ENCODE peak calls at places on chromosomes 6 and 20, in four cellular contexts. M is neural progenitor cell, Z is DND-41, L is MM.1S. X is an unnamed sample.

GRCh38 chr20:61963149-61963548 is 102.5 kb downstream of the TAF4 start:
- DNase-seq in M (no peak), Z (no peak), L (no peak), X (no peak)

GRCh38 chr6:87741001-87741650 is 39.1 kb upstream of the AKIRIN2 start:
- DNase-seq in M (no peak), Z (no peak), L (no peak), X (no peak)

GRCh38 chr6:170222498-170223471 is 68.1 kb downstream of the DLL1 start:
- DNase-seq in M (peak), Z (no peak), L (no peak), X (no peak)

GRCh38 chr20:21027569-21027968 is 78.6 kb downstream of the LINC00237 start:
- DNase-seq in M (peak), Z (peak), L (no peak), X (peak)

GRCh38 chr6:150025201-150025917 is at the start of gene RAET1L:
- DNase-seq in M (no peak), Z (no peak), L (no peak), X (no peak)

GRCh38 chr20:63056236-63057132 is 49.7 kb upstream of the BHLHE23 start:
- DNase-seq in M (peak), Z (peak), L (no peak), X (peak)

GRCh38 chr6:132734694-132735236 is 20.9 kb upstream of the VNN1 start:
- DNase-seq in M (no peak), Z (no peak), L (no peak), X (no peak)

GRCh38 chr6:95519228-95520037 is 57.9 kb upstream of the MANEA start:
- DNase-seq in M (no peak), Z (no peak), L (no peak), X (no peak)

GRCh38 chr20:7971536-7972285 is 31.5 kb upstream of the HAO1 start:
- DNase-seq in M (no peak), Z (no peak), L (no peak), X (no peak)

GRCh38 chr6:107539849-107540464 is 50.0 kb downstream of the SOBP start:
- DNase-seq in M (no peak), Z (no peak), L (no peak), X (no peak)

GRCh38 chr20:35626386-35627001 is 10.9 kb downstream of the SPAG4 start:
- DNase-seq in M (no peak), Z (no peak), L (no peak), X (no peak)

GRCh38 chr6:41466437-41466990 is 79.7 kb upstream of the FOXP4 start:
- DNase-seq in M (no peak), Z (no peak), L (no peak), X (no peak)

GRCh38 chr6:161044335-161044734 is 52.8 kb downstream of the MAP3K4 start:
- DNase-seq in M (no peak), Z (no peak), L (no peak), X (no peak)

GRCh38 chr6:161050134-161050765 is 58.7 kb downstream of the MAP3K4 start:
- DNase-seq in M (no peak), Z (no peak), L (no peak), X (no peak)

GRCh38 chr6:161048636-161049035 is 57.1 kb downstream of the MAP3K4 start:
- DNase-seq in M (no peak), Z (no peak), L (no peak), X (no peak)
- H3K27ac ChIP-seq in M (no peak), Z (no peak), L (no peak), X (no peak)

GRCh38 chr6:125866433-125866832 is 75.7 kb downstream of the NCOA7 start:
- DNase-seq in M (no peak), Z (no peak), L (no peak), X (no peak)
- H3K9ac ChIP-seq in M (no peak), Z (no peak), L (no peak), X (no peak)

GRCh38 chr20:60240986-60241385 is 282.8 kb downstream of the CDH26 start:
- DNase-seq in M (no peak), Z (no peak), L (no peak), X (no peak)
- H3K27ac ChIP-seq in M (no peak), Z (peak), L (no peak), X (no peak)

GRCh38 chr6:167113935-167114910 is 8.7 kb upstream of the CCR6 start:
- DNase-seq in M (no peak), Z (no peak), L (no peak), X (peak)
- H3K9ac ChIP-seq in M (no peak), Z (no peak), L (no peak), X (no peak)

GRCh38 chr6:136647363-136647763 is 97.1 kb upstream of the MAP7 start:
- DNase-seq in M (no peak), Z (no peak), L (no peak), X (no peak)
- H3K27ac ChIP-seq in M (no peak), Z (no peak), L (no peak), X (no peak)

DNA sequence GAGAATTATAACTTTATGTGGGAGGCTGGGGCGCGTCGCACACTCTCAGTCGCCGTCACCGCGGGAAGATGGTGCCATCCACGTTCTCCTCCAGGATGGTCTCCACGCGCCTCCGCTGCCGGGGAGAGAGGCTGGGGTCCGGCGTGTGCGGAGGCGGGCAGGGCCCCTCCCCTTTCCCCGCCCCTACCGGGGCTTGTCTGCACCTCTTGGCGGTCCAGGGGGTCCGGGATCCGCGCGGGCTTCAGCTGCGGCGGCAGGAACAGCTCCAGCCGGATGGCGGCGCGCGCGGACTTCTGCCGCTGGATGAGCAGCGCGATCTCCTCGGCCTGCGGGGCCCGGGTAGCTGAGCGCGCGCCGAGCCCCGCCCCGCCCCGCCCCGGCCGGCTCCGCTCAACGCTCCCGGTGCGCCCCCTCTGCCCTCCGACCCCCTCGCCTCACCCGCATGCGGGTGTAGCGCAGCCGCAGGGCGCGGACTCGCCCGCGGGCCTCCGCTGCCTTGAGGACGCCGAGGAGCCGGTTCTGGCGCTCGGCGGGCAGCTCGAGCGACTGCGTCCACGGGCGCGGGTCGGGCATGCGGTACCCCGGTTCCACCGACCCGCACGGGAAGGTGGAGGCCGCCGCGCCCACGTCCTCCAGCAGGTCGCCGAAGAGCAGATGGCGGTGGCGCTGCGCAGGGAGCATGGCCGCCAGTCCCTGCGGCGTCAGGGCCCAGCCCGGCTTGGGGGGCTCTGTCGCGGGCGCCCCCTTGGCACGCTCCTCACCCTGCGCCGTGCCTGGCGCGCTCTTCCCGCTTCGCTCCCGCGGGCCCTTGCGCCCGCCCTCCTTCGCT is 604 bp downstream of the LKAAEAR1 start:
- DNase-seq in M (peak), Z (peak), L (peak), X (peak)
- H3K9ac ChIP-seq in M (no peak), Z (peak), L (no peak), X (peak)

DNA sequence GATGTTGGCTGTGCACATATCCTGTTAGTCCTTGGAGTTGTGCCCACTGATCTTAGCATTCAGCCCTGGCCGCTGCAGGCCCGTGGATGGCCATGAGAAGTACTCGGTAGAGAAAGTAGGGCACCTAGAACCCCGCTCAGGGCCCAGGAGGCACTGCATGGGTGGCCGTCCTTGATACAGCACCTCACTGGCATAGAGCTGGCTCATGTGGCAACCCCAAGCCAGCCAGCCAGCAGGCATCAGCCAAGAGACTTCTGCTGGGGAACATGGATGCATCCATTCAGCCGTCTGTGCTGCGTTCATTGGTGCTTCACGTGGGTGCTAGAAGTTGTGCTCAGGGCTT is 10.5 kb downstream of the PYGB start:
- DNase-seq in M (no peak), Z (no peak), L (no peak), X (no peak)
- H3K27ac ChIP-seq in M (no peak), Z (no peak), L (no peak), X (no peak)

GRCh38 chr6:112036088-112036637 is 17.7 kb upstream of the CCN6 start:
- DNase-seq in M (no peak), Z (no peak), L (no peak), X (no peak)

GRCh38 chr6:112039431-112039770 is 14.5 kb upstream of the CCN6 start:
- DNase-seq in M (no peak), Z (no peak), L (no peak), X (no peak)

GRCh38 chr6:112037783-112038216 is 16.1 kb upstream of the CCN6 start:
- DNase-seq in M (no peak), Z (no peak), L (no peak), X (no peak)

GRCh38 chr6:112038756-112039430 is 15.0 kb upstream of the CCN6 start:
- DNase-seq in M (no peak), Z (no peak), L (no peak), X (no peak)

GRCh38 chr6:112038268-112038667 is 15.6 kb upstream of the CCN6 start:
- DNase-seq in M (no peak), Z (no peak), L (no peak), X (no peak)
- H3K9ac ChIP-seq in M (no peak), Z (no peak), L (no peak), X (no peak)

GRCh38 chr20:46464451-46464850 is 48.9 kb downstream of the ZNF334 start:
- DNase-seq in M (no peak), Z (no peak), L (no peak), X (no peak)
- H3K27ac ChIP-seq in M (no peak), Z (no peak), L (no peak), X (no peak)